ENCODE peak calls at places on chromosomes 4 and X, in eight cellular contexts. U, X, K, N, W, A, M and P are unnamed samples.

GRCh38 chr4:7187297-7187592 is 5.1 kb upstream of the SORCS2 start:
- DNase-seq in U (no peak), X (no peak), K (peak; percentile 6), N (no peak), W (no peak), A (no peak), M (no peak), P (no peak)

GRCh38 chrX:154799554-154800348 is 5.5 kb downstream of the MPP1 start:
- DNase-seq in U (no peak), X (no peak), K (peak; percentile 71), N (no peak), W (peak; percentile 80), A (no peak), M (no peak), P (no peak)

GRCh38 chrX:155819966-155820491 is 61.1 kb upstream of the VAMP7 start:
- DNase-seq in U (peak; percentile 58), X (peak; percentile 29), K (peak; percentile 70), N (peak; percentile 38), W (peak; percentile 68), A (peak; percentile 51), M (peak; percentile 57), P (peak; percentile 42)

GRCh38 chr4:166594326-166594946 is 639.9 kb downstream of the SPOCK3 start:
- DNase-seq in U (peak; percentile 54), X (no peak), K (peak; percentile 56), N (no peak), W (peak; percentile 75), A (no peak), M (no peak), P (peak; percentile 10)

GRCh38 chr4:163948920-163949455 is 454.5 kb downstream of the TMA16 start:
- DNase-seq in U (no peak), X (no peak), K (no peak), N (no peak), W (no peak), A (no peak), M (no peak), P (no peak)

GRCh38 chrX:13360146-13360545 is 40.3 kb upstream of the ATXN3L start:
- DNase-seq in U (no peak), X (no peak), K (no peak), N (no peak), W (no peak), A (no peak), M (no peak), P (no peak)

GRCh38 chrX:150361070-150361776 is 1.9 kb upstream of the MAMLD1 start:
- DNase-seq in U (peak; percentile 51), X (no peak), K (peak; percentile 13), N (no peak), W (peak; percentile 49), A (no peak), M (no peak), P (no peak)

GRCh38 chrX:17933856-17934255 is 72.8 kb upstream of the RAI2 start:
- DNase-seq in U (no peak), X (no peak), K (no peak), N (no peak), W (no peak), A (no peak), M (no peak), P (no peak)

GRCh38 chr4:5292091-5292490 is 240.8 kb downstream of the STK32B start:
- DNase-seq in U (no peak), X (no peak), K (no peak), N (no peak), W (no peak), A (no peak), M (no peak), P (no peak)

GRCh38 chr4:185587444-185588161 is 52.3 kb upstream of the PDLIM3 start:
- DNase-seq in U (peak; percentile 77), X (peak; percentile 63), K (no peak), N (no peak), W (peak; percentile 66), A (no peak), M (no peak), P (no peak)

GRCh38 chr4:28354874-28355273 is 1494.2 kb downstream of the STIM2 start:
- DNase-seq in U (no peak), X (no peak), K (no peak), N (no peak), W (peak; percentile 56), A (no peak), M (no peak), P (no peak)

GRCh38 chr4:39706334-39706733 is 8.4 kb downstream of the UBE2K start:
- DNase-seq in U (peak; percentile 40), X (no peak), K (peak; percentile 66), N (peak; percentile 51), W (no peak), A (peak; percentile 54), M (peak; percentile 76), P (no peak)

GRCh38 chrX:26649534-26649933 is 433.6 kb downstream of the MAGEB5 start:
- DNase-seq in U (no peak), X (no peak), K (no peak), N (no peak), W (peak; percentile 29), A (no peak), M (no peak), P (no peak)

GRCh38 chr4:98626350-98626749 is 32.1 kb downstream of the TSPAN5 start:
- DNase-seq in U (no peak), X (no peak), K (no peak), N (peak; percentile 60), W (no peak), A (no peak), M (peak; percentile 75), P (peak; percentile 80)

GRCh38 chrX:22389544-22390243 is 117.0 kb downstream of the CBLL2 start:
- DNase-seq in U (no peak), X (no peak), K (no peak), N (no peak), W (no peak), A (no peak), M (no peak), P (peak; percentile 49)

DNA sequence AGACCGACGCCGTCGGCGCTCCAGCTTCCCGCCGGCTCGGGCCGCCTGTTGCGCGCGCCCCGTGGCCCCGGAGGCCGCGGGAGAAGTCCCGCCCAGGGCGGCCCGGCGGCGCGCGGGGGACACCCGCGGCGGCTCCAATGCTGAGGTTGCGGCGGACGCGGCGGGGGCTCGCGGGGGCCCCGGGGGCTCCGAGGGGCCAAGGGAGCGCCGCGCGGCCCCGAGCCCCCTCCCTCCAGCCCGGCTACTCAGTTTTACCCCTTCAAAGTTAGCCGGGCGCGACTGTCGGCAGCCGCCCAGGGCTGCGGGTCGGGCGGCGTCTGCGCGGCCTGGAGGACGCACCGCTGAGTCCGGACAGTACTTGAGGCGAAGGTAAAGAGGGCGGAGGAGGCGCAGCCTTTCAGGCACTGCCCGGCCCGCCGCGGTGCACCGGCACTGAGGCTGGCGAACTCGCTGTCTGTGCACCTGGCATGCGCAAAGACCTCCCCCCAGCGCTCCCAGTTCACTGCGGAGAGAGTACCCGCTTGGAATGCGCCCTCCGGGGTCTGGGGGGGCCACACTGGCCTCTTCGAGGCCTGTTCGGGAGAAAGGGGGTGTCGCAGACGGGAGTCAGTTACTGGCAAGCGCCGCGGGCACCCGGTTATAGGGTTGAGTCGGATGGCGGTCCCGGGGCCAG is 1.3 kb downstream of the PCDH19 start:
- DNase-seq in U (peak; percentile 56), X (no peak), K (no peak), N (no peak), W (peak; percentile 55), A (no peak), M (no peak), P (no peak)
- H3K4me3 ChIP-seq in U (peak overlapping the region; percentile 43), X (no peak overlapping the region), K (no peak overlapping the region), N (no peak overlapping the region), W (peak overlapping the region; percentile 56), A (peak overlapping the region; percentile 21), M (no peak overlapping the region), P (peak overlapping the region; percentile 28)

GRCh38 chr4:88674989-88675388 is 22.6 kb downstream of the NAP1L5 start:
- DNase-seq in U (no peak), X (no peak), K (no peak), N (no peak), W (no peak), A (no peak), M (no peak), P (no peak)

GRCh38 chr4:88675543-88675942 is 22.1 kb downstream of the NAP1L5 start:
- DNase-seq in U (no peak), X (no peak), K (no peak), N (no peak), W (no peak), A (no peak), M (no peak), P (no peak)

GRCh38 chr4:88674565-88674964 is 23.1 kb downstream of the NAP1L5 start:
- DNase-seq in U (no peak), X (no peak), K (no peak), N (no peak), W (no peak), A (no peak), M (no peak), P (no peak)

GRCh38 chr4:88673886-88674285 is 23.7 kb downstream of the NAP1L5 start:
- DNase-seq in U (no peak), X (no peak), K (no peak), N (no peak), W (no peak), A (no peak), M (no peak), P (no peak)

GRCh38 chr4:88672987-88673386 is 24.6 kb downstream of the NAP1L5 start:
- DNase-seq in U (peak; percentile 55), X (peak; percentile 26), K (peak; percentile 31), N (no peak), W (peak; percentile 54), A (no peak), M (no peak), P (no peak)
- H3K36me3 ChIP-seq in U (no peaks in the 10 kb centered on the region), X (peaks cover 60% of the 10 kb centered on the region), K (no peaks in the 10 kb centered on the region), N (no peaks in the 10 kb centered on the region), W (no peaks in the 10 kb centered on the region), A (no peaks in the 10 kb centered on the region), M (peaks cover 11% of the 10 kb centered on the region), P (no peaks in the 10 kb centered on the region)

GRCh38 chrX:48802813-48803261 is 970 bp downstream of the HDAC6 start:
- DNase-seq in U (no peak), X (no peak), K (no peak), N (no peak), W (peak; percentile 12), A (no peak), M (no peak), P (no peak)
- H3K4me3 ChIP-seq in U (peak overlapping the region; percentile 74), X (peak overlapping the region; percentile 61), K (no peak overlapping the region), N (peak overlapping the region; percentile 78), W (peak overlapping the region; percentile 61), A (peak overlapping the region; percentile 54), M (peak overlapping the region; percentile 16), P (peak overlapping the region; percentile 75)

GRCh38 chr4:36385951-36386561 is 104.6 kb downstream of the DTHD1 start:
- DNase-seq in U (no peak), X (peak; percentile 73), K (no peak), N (no peak), W (no peak), A (no peak), M (no peak), P (no peak)

GRCh38 chr4:36392049-36392448 is 110.6 kb downstream of the DTHD1 start:
- DNase-seq in U (no peak), X (no peak), K (no peak), N (no peak), W (no peak), A (no peak), M (no peak), P (peak; percentile 18)

GRCh38 chr4:36388710-36389109 is 107.3 kb downstream of the DTHD1 start:
- DNase-seq in U (no peak), X (no peak), K (no peak), N (no peak), W (peak; percentile 21), A (no peak), M (no peak), P (no peak)

DNA sequence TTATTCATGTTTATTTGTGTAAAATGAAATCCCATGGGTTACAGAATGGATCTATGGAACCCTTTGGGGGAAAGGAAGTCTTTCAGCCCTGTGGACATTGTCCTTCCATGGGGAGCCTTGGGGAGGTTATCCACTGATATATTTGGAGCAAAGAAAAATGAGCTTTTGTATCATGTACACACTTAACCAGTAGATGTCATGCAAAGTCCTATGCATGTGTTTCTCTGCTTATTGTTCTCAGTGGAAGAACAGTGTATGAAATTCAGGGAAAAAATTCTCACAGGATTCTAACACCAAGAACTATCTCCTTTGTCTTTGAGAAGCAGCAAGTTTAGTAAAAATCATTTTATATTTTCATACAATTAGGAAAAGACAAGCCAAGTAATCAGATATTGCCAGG is 105.3 kb downstream of the DTHD1 start:
- DNase-seq in U (no peak), X (no peak), K (no peak), N (no peak), W (no peak), A (no peak), M (no peak), P (no peak)
- H3K36me3 ChIP-seq in U (no peaks in the 10 kb centered on the region), X (no peaks in the 10 kb centered on the region), K (no peaks in the 10 kb centered on the region), N (no peaks in the 10 kb centered on the region), W (no peaks in the 10 kb centered on the region), A (no peaks in the 10 kb centered on the region), M (no peaks in the 10 kb centered on the region), P (no peaks in the 10 kb centered on the region)